ENCODE peak calls at places on chromosome 12, in ten cellular contexts. K is testis, G is esophagus squamous epithelium, Q is uterus, A is A549, F is sigmoid colon, T is spleen, Y is IMR-90, N is transverse colon, X is ovary. R is an unnamed sample.

GRCh38 chr12:106436183-106436582 is 78.6 kb downstream of the POLR3B start:
- DNase-seq in F (no peak), G (no peak), A (no peak), N (no peak), Y (peak; percentile 3), T (no peak), K (no peak), Q (no peak), X (no peak), R (no peak)

GRCh38 chr12:125983784-125984510 is 918.7 kb downstream of the AACS start:
- DNase-seq in G (no peak), Q (no peak), X (no peak), N (no peak), F (no peak), Y (no peak), T (no peak), A (no peak), K (no peak), R (peak; percentile 21)

GRCh38 chr12:94289551-94290312 is 141.4 kb downstream of the PLXNC1 start:
- DNase-seq in Y (peak; percentile 75), K (peak; percentile 66), A (no peak), F (no peak), G (no peak), Q (peak; percentile 61), T (no peak), X (peak; percentile 67), N (no peak), R (no peak)

GRCh38 chr12:4134833-4135597 is 138.5 kb upstream of the CCND2 start:
- DNase-seq in Q (no peak), N (no peak), K (no peak), Y (no peak), T (no peak), F (peak; percentile 15), A (no peak), X (no peak), G (no peak), R (no peak)

GRCh38 chr12:56115329-56115728 is 1.1 kb upstream of the RPL41 start:
- DNase-seq in A (peak; percentile 33), Q (no peak), G (no peak), T (no peak), Y (peak; percentile 19), F (peak; percentile 77), K (no peak), N (no peak), X (peak; percentile 55), R (no peak)

GRCh38 chr12:93785262-93786010 is 108.3 kb downstream of the CRADD start:
- DNase-seq in X (no peak), F (peak; percentile 82), N (peak; percentile 16), K (peak; percentile 31), Q (peak; percentile 77), G (no peak), T (no peak), A (peak; percentile 96), Y (peak; percentile 97), R (no peak)

GRCh38 chr12:104223599-104224168 is 8.1 kb downstream of the TXNRD1 start:
- DNase-seq in A (peak; percentile 28), Y (no peak), N (no peak), G (no peak), K (no peak), X (no peak), F (no peak), Q (no peak), T (no peak), R (no peak)

GRCh38 chr12:123923038-123923437 is 49.6 kb downstream of the CCDC92 start:
- DNase-seq in Q (no peak), X (no peak), K (no peak), Y (no peak), N (no peak), F (no peak), T (peak; percentile 7), G (no peak), A (no peak), R (no peak)

GRCh38 chr12:31644536-31644935 is 15.0 kb upstream of the ETFBKMT start:
- DNase-seq in F (no peak), G (no peak), X (no peak), T (no peak), Y (no peak), A (peak; percentile 44), N (no peak), Q (no peak), K (no peak), R (no peak)

GRCh38 chr12:109385339-109386078 is 37.8 kb downstream of the MYO1H start:
- DNase-seq in X (peak; percentile 54), Q (peak; percentile 29), T (no peak), A (peak; percentile 64), F (no peak), G (no peak), N (no peak), Y (peak; percentile 53), K (peak; percentile 24), R (no peak)

GRCh38 chr12:104177663-104178501 is 37.7 kb upstream of the TXNRD1 start:
- DNase-seq in X (peak; percentile 76), Y (peak; percentile 97), F (peak; percentile 97), Q (peak; percentile 96), T (no peak), A (peak; percentile 95), K (peak; percentile 80), N (peak; percentile 54), G (no peak), R (peak; percentile 61)

GRCh38 chr12:34400986-34401658 is 378.8 kb downstream of the ALG10 start:
- DNase-seq in Q (peak; percentile 4), K (peak; percentile 6), A (no peak), F (peak; percentile 32), Y (no peak), T (peak; percentile 50), X (peak; percentile 7), N (peak; percentile 4), G (no peak), R (peak; percentile 8)

GRCh38 chr12:76764856-76765255 is 941 bp downstream of the ZDHHC17 start:
- DNase-seq in K (peak; percentile 42), T (peak; percentile 65), N (peak; percentile 10), G (no peak), F (no peak), X (no peak), A (no peak), Y (peak; percentile 28), Q (no peak), R (no peak)

GRCh38 chr12:62618319-62618718 is 151.7 kb downstream of the MON2 start:
- DNase-seq in X (no peak), T (no peak), A (no peak), Q (no peak), K (no peak), F (no peak), G (no peak), N (no peak), Y (no peak), R (no peak)

GRCh38 chr12:106113042-106113441 is 25.7 kb downstream of the NUAK1 start:
- DNase-seq in F (no peak), X (no peak), T (no peak), Y (peak; percentile 68), N (no peak), Q (no peak), K (no peak), A (no peak), G (no peak), R (no peak)

GRCh38 chr12:60308366-60309000 is 712.7 kb downstream of the SLC16A7 start:
- DNase-seq in Q (no peak), N (no peak), T (no peak), G (no peak), X (no peak), F (no peak), Y (peak; percentile 30), A (no peak), K (no peak), R (no peak)

GRCh38 chr12:71592841-71593240 is 70.8 kb downstream of the ZFC3H1 start:
- DNase-seq in K (no peak), T (no peak), A (no peak), Y (no peak), N (no peak), X (no peak), Q (no peak), G (no peak), F (no peak), R (no peak)

GRCh38 chr12:107349008-107349747 is 255.8 kb upstream of the CRY1 start:
- DNase-seq in T (no peak), X (no peak), G (no peak), Q (no peak), N (peak; percentile 69), A (peak; percentile 96), K (peak; percentile 64), F (no peak), Y (peak; percentile 91), R (peak; percentile 97)

GRCh38 chr12:121866331-121866730 is 7.7 kb upstream of the HPD start:
- DNase-seq in Y (peak; percentile 35), A (no peak), Q (no peak), X (no peak), K (no peak), T (no peak), N (no peak), F (no peak), G (no peak), R (no peak)

GRCh38 chr12:131104464-131105350 is 151.0 kb downstream of the ADGRD1 start:
- DNase-seq in X (peak; percentile 93), A (peak; percentile 82), T (peak; percentile 95), K (peak; percentile 93), Q (peak; percentile 80), G (no peak), F (peak; percentile 91), N (peak; percentile 87), Y (peak; percentile 16), R (peak; percentile 48)

GRCh38 chr12:1093166-1093751 is 102.2 kb downstream of the ERC1 start:
- DNase-seq in Y (peak; percentile 67), X (no peak), Q (no peak), K (peak; percentile 40), T (no peak), G (no peak), N (no peak), F (no peak), A (peak; percentile 75), R (no peak)

GRCh38 chr12:50980545-50980944 is 28.2 kb downstream of the HIGD1C start:
- DNase-seq in X (no peak), Y (no peak), F (no peak), K (no peak), T (no peak), A (peak; percentile 18), Q (no peak), N (no peak), G (no peak), R (no peak)
- H3K27ac ChIP-seq in X (no peak overlapping the region), Y (no peak overlapping the region), F (no peak overlapping the region), K (no peak overlapping the region), T (no peak overlapping the region), A (no peak overlapping the region), Q (no peak overlapping the region), N (no peak overlapping the region), G (no peak overlapping the region), R (no peak overlapping the region)

GRCh38 chr12:26402648-26403047 is 207.3 kb downstream of the SSPN start:
- DNase-seq in N (peak; percentile 46), T (no peak), K (no peak), Q (no peak), X (no peak), G (no peak), A (peak; percentile 15), F (no peak), Y (no peak), R (no peak)
- H3K4me1 ChIP-seq in N (no peaks in the 10 kb centered on the region), T (no peaks in the 10 kb centered on the region), K (no peaks in the 10 kb centered on the region), Q (no peaks in the 10 kb centered on the region), X (no peaks in the 10 kb centered on the region), G (no peaks in the 10 kb centered on the region), A (no peaks in the 10 kb centered on the region), F (no peaks in the 10 kb centered on the region), Y (no peaks in the 10 kb centered on the region), R (no peaks in the 10 kb centered on the region)

GRCh38 chr12:53986686-53987180 is 1.8 kb downstream of the HOXC10 start:
- DNase-seq in Y (no peak), Q (no peak), N (no peak), A (no peak), K (no peak), G (no peak), T (no peak), F (no peak), X (no peak), R (no peak)
- TF ChIP-seq POLR2A in Y (no peak), Q (no peak), N (no peak), A (no peak), K (no peak), G (no peak), T (no peak), F (no peak), X (no peak), R (no peak)

GRCh38 chr12:57749061-57749460 is 3.0 kb downstream of the CDK4 start:
- DNase-seq in Q (no peak), K (no peak), X (no peak), G (no peak), F (peak; percentile 53), N (no peak), T (no peak), Y (no peak), A (no peak), R (no peak)
- H3K27ac ChIP-seq in Q (no peak overlapping the region), K (no peak overlapping the region), X (no peak overlapping the region), G (no peak overlapping the region), F (no peak overlapping the region), N (no peak overlapping the region), T (no peak overlapping the region), Y (no peak overlapping the region), A (no peak overlapping the region), R (no peak overlapping the region)

R was measured in breast epithelium.